ENCODE peak calls at places on chromosome 19, in ten cellular contexts. I is AG04450; O is fibroblast of pulmonary artery; S is CD4-positive, alpha-beta T cell; V is HL-60; N is kidney epithelial cell; C is Peyer's patch; F is fibroblast of the aortic adventitia; M is RWPE1; X is omental fat pad. G is an unnamed sample.

GRCh38 chr19:49570997-49571676 is 9.2 kb downstream of the NOSIP start:
- DNase-seq in I (no peak), O (no peak), S (no peak), V (no peak), N (no peak), C (peak), F (no peak), M (no peak), X (no peak), G (no peak)

GRCh38 chr19:34555447-34555846 is 73.9 kb downstream of the WTIP start:
- DNase-seq in I (no peak), O (peak), S (no peak), V (no peak), N (no peak), C (no peak), F (peak), M (no peak), X (no peak), G (no peak)

GRCh38 chr19:8592231-8593009 is 15.2 kb upstream of the MYO1F start:
- DNase-seq in I (peak), O (peak), S (peak), V (no peak), N (peak), C (peak), F (peak), M (peak), X (peak), G (peak)

GRCh38 chr19:32172761-32173160 is 172.6 kb upstream of the ZNF507 start:
- DNase-seq in I (no peak), O (no peak), S (no peak), V (no peak), N (no peak), C (no peak), F (no peak), M (no peak), X (no peak), G (no peak)

GRCh38 chr19:30167206-30167903 is 204.8 kb upstream of the ZNF536 start:
- DNase-seq in I (no peak), O (no peak), S (no peak), V (no peak), N (no peak), C (no peak), F (no peak), M (no peak), X (no peak), G (no peak)

GRCh38 chr19:18379803-18380747 is 5.9 kb upstream of the GDF15 start:
- DNase-seq in I (peak), O (peak), S (no peak), V (no peak), N (no peak), C (peak), F (peak), M (peak), X (peak), G (peak)

GRCh38 chr19:40542197-40542859 is 34.3 kb upstream of the SHKBP1 start:
- DNase-seq in I (peak), O (peak), S (no peak), V (no peak), N (no peak), C (peak), F (peak), M (no peak), X (no peak), G (no peak)

GRCh38 chr19:47406711-47407416 is 12.5 kb downstream of the MEIS3 start:
- DNase-seq in I (no peak), O (no peak), S (no peak), V (no peak), N (no peak), C (no peak), F (no peak), M (no peak), X (no peak), G (no peak)

GRCh38 chr19:3723883-3724282 is 15.7 kb downstream of the TJP3 start:
- DNase-seq in I (no peak), O (no peak), S (no peak), V (no peak), N (no peak), C (no peak), F (no peak), M (no peak), X (no peak), G (no peak)

GRCh38 chr19:3982701-3983541 is 2.3 kb downstream of the EEF2 start:
- DNase-seq in I (no peak), O (peak), S (no peak), V (peak), N (no peak), C (no peak), F (peak), M (peak), X (no peak), G (no peak)

GRCh38 chr19:34508540-34508939 is 27.0 kb downstream of the WTIP start:
- DNase-seq in I (no peak), O (no peak), S (no peak), V (no peak), N (no peak), C (no peak), F (no peak), M (no peak), X (no peak), G (no peak)

GRCh38 chr19:3398900-3399278 is 32.5 kb downstream of the NFIC start:
- DNase-seq in I (no peak), O (no peak), S (no peak), V (no peak), N (no peak), C (no peak), F (no peak), M (no peak), X (no peak), G (no peak)

GRCh38 chr19:45676851-45677263 is 8.8 kb downstream of the GIPR start:
- DNase-seq in I (no peak), O (no peak), S (peak), V (no peak), N (no peak), C (peak), F (no peak), M (no peak), X (no peak), G (no peak)

GRCh38 chr19:40264314-40265054 is 20.7 kb downstream of the AKT2 start:
- DNase-seq in I (no peak), O (no peak), S (no peak), V (no peak), N (no peak), C (no peak), F (no peak), M (no peak), X (no peak), G (no peak)

GRCh38 chr19:1000095-1000494 is at the start of gene GRIN3B:
- DNase-seq in I (no peak), O (peak), S (peak), V (no peak), N (no peak), C (peak), F (peak), M (peak), X (no peak), G (no peak)

GRCh38 chr19:277581-278165 is 13.5 kb downstream of the PLPP2 start:
- DNase-seq in I (no peak), O (peak), S (no peak), V (no peak), N (no peak), C (no peak), F (peak), M (no peak), X (no peak), G (no peak)

GRCh38 chr19:35037716-35038622 is 3.6 kb upstream of the HPN start:
- DNase-seq in I (no peak), O (peak), S (no peak), V (no peak), N (no peak), C (no peak), F (peak), M (no peak), X (no peak), G (no peak)

GRCh38 chr19:15769586-15769985 is 17.9 kb upstream of the OR10H5 start:
- DNase-seq in I (no peak), O (no peak), S (no peak), V (no peak), N (no peak), C (no peak), F (no peak), M (no peak), X (no peak), G (no peak)

GRCh38 chr19:18879579-18880373 is 16.2 kb downstream of the CERS1 start:
- DNase-seq in I (no peak), O (peak), S (no peak), V (no peak), N (no peak), C (peak), F (no peak), M (peak), X (no peak), G (no peak)

GRCh38 chr19:31639306-31639705 is 290.1 kb upstream of the TSHZ3 start:
- DNase-seq in I (no peak), O (no peak), S (no peak), V (no peak), N (peak), C (no peak), F (no peak), M (no peak), X (no peak), G (no peak)

GRCh38 chr19:35789978-35790944 is 14.9 kb downstream of the ARHGAP33 start:
- DNase-seq in I (no peak), O (no peak), S (no peak), V (no peak), N (no peak), C (no peak), F (no peak), M (no peak), X (no peak), G (no peak)

GRCh38 chr19:42132030-42132628 is at the start of gene POU2F2:
- DNase-seq in I (no peak), O (no peak), S (peak), V (no peak), N (no peak), C (peak), F (no peak), M (no peak), X (no peak), G (no peak)

GRCh38 chr19:55695511-55696290 is 20.7 kb downstream of the EPN1 start:
- DNase-seq in I (no peak), O (no peak), S (no peak), V (no peak), N (no peak), C (peak), F (no peak), M (no peak), X (no peak), G (no peak)

GRCh38 chr19:45598267-45599011 is 3.6 kb downstream of the GPR4 start:
- DNase-seq in I (no peak), O (peak), S (no peak), V (no peak), N (no peak), C (no peak), F (peak), M (no peak), X (no peak), G (no peak)

GRCh38 chr19:33064117-33064777 is 441 bp downstream of the RHPN2 start:
- DNase-seq in I (no peak), O (no peak), S (no peak), V (no peak), N (no peak), C (peak), F (peak), M (peak), X (no peak), G (no peak)

GRCh38 chr19:49573451-49573850 is 6.9 kb downstream of the NOSIP start:
- DNase-seq in I (no peak), O (no peak), S (no peak), V (no peak), N (no peak), C (no peak), F (no peak), M (no peak), X (no peak), G (no peak)

GRCh38 chr19:41565384-41565730 is 10.6 kb upstream of the CEACAM21 start:
- DNase-seq in I (no peak), O (no peak), S (no peak), V (no peak), N (no peak), C (no peak), F (no peak), M (no peak), X (no peak), G (no peak)

GRCh38 chr19:5369962-5370367 is 29.4 kb upstream of the PTPRS start:
- DNase-seq in I (no peak), O (peak), S (no peak), V (no peak), N (no peak), C (peak), F (no peak), M (no peak), X (peak), G (no peak)

GRCh38 chr19:4396949-4397783 is 3.2 kb downstream of the SH3GL1 start:
- DNase-seq in I (no peak), O (no peak), S (no peak), V (no peak), N (no peak), C (no peak), F (no peak), M (no peak), X (no peak), G (no peak)

DNA sequence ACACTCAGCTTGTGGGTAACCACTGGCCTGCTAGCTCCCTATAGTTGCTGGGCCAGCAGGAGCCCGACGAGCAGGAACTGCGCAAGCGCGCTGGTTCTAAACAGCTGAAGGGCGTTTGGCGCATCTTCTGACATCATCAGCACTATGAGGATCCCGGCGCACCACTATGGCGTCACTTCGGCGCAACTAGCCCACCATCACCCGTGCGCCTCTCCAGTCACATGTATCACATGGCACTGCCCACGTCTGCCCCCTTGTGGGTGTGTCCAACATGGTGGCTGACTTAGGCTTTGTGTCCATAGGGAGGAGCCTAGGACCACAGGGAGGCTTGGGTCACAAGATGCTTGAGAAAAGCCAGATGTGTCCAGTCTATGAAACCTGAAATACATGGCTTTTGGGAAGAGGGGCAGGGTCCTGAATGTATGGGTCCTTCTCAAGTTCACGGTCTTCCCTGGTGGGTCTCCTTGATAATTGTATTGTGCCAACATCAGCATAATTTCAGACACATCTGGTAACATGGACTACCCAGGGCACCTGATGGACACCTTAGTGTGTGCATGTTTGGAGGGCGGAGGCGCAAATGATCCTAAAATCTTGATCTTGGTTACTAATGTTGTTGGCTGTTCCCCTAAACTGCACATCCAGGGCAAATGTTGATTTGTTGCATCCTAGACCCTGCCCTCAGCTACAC is 18.0 kb downstream of the KLK4 start:
- DNase-seq in I (no peak), O (no peak), S (no peak), V (no peak), N (no peak), C (no peak), F (no peak), M (no peak), X (no peak), G (no peak)
- TF ChIP-seq CTCF in I (no peak), O (no peak), S (no peak), V (no peak), N (no peak), C (no peak), F (no peak), M (no peak), X (no peak), G (no peak)

DNA sequence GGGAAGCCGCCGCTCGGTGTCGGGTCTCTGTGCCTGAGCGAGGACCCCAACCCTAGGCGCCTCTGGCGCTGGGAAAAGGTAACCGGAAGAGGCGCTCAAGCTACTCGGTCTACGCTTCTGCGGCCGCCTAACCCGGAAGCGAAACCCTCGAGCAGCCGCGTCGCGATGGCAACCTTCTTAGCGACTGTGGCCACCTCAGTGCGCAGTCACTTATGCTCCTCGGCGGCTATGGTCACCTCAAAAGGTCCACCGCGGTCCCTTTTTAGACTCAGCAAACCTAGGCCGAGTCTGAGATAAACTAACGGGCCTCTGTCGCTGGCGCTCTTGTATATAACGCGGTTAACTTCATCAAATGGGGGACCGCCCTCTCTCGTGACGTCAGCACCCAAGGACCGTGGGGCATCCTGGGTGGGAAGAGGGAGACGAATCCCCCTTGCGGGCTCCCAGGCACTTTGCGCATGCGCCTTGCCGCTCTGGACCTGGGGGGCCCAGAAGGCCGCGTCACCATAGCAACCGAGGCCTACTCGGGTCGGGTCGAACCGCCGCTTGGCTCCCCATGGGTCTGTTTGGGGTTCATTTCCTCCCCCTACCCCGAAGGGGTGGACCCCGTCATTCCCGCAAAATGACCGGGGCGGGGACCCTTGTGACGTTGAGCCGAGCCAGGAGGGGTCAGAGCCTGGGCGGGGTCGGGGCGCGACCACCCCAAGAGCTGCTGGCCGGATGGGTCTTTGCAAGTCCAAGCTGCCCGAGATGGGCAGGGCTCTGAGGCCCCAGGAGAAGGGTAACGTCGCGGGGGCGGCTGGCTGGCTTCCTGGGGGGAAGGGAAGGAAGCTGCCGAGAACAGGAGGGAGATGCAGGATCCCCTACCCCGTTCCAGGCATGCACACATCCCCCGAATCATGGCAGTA is at the start of gene GTF2F1:
- DNase-seq in I (peak), O (peak), S (peak), V (peak), N (peak), C (peak), F (peak), M (peak), X (peak), G (peak)
- TF ChIP-seq CTCF in I (peak), O (peak), S (no peak), V (no peak), N (no peak), C (peak), F (peak), M (no peak), X (no peak), G (peak)

DNA sequence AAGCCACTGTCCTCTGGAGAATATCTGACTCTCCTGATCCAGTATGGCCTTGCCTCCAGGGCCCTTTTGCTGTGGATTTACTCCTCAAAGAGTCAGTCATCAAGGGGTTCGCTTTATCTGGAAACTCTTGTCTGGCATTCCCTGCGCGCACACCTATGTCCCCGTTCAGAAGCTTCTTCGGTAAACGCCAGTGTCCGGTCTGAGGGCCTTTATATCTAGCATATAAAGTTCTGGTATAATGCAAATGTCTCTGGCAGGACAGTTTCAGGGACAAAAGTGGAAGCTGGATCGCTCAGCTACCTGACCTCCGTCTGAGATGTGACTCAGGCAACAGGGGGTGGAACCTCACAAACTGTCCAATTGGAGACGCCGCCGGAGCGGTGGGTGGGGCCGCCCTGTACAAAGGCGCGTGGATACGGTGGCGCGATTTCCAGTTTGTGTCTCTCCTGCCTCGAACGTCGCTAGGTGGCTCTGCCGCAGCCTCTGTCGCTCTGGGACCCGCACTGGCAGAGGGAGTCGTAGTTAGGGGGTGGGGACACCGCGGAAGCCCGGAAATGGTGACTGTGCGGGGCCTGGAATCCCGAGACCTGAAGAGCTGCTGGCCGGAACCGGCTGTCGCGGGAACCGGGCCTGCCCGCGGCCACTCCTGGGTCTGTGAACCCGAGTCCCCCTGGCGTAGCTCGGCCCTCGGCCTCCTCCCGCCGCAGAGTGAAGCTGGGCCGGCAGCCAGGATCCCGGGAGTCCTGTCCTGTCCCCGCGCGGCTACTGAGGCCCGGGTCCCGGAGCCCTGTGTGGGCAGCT is 10.6 kb upstream of the ZNF709 start:
- DNase-seq in I (peak), O (peak), S (peak), V (peak), N (peak), C (peak), F (peak), M (peak), X (peak), G (no peak)
- TF ChIP-seq CTCF in I (peak), O (peak), S (peak), V (no peak), N (peak), C (peak), F (peak), M (peak), X (no peak), G (peak)

GRCh38 chr19:11382898-11383705 is 1.0 kb downstream of the EPOR start:
- DNase-seq in I (no peak), O (peak), S (peak), V (peak), N (no peak), C (peak), F (no peak), M (no peak), X (no peak), G (no peak)

GRCh38 chr19:11380653-11381534 is 3.2 kb downstream of the EPOR start:
- DNase-seq in I (peak), O (peak), S (peak), V (peak), N (peak), C (peak), F (peak), M (peak), X (peak), G (peak)

GRCh38 chr19:11379857-11380350 is 4.2 kb downstream of the EPOR start:
- DNase-seq in I (no peak), O (no peak), S (no peak), V (no peak), N (no peak), C (no peak), F (no peak), M (no peak), X (no peak), G (no peak)

GRCh38 chr19:11383706-11384048 is 437 bp downstream of the EPOR start:
- DNase-seq in I (no peak), O (no peak), S (no peak), V (no peak), N (no peak), C (no peak), F (no peak), M (no peak), X (no peak), G (no peak)

DNA sequence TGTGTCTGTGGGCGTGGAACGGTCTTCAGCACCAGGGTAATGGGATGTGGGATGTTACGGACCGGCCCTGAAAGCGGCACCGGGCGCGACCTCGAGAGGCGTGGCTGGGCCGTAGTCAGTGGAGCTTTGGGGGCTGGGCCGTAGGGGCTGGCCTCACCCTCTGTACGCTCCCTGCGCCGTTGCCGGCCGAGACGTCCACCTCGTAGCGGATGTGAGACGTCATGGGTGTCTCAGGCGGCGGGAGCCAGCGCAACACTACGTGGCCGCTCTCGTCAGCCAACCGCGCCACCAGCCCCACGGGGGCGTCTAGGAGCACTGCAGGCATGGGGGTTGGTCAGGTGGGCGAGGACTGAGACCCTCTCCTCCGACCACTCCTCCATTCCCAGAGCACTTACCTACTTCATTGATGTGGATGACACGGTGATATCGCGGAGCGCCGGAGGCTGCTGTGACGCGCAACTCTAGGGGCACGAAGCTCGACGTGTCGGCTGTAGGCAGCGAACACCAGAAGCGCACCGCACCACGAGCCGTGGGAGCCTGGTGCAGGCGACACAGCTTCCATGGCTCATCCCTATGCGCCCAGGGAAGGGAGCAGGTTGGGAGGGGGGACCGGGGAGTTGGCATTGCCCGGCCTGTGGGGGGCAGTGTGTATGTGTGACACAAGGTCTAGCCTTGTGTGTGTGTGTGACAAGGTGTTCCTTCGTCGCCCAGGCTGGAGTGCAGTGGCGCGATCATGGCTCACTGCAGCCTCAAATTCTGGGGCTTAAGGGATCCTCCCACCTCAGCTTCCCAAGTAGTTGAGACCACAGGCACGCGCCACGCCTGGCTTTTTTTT is 2.4 kb downstream of the EPOR start:
- DNase-seq in I (no peak), O (peak), S (peak), V (peak), N (no peak), C (peak), F (peak), M (peak), X (no peak), G (no peak)
- TF ChIP-seq CTCF in I (peak), O (no peak), S (no peak), V (no peak), N (no peak), C (no peak), F (peak), M (no peak), X (no peak), G (peak)